ENCODE peak calls at places on chromosome 5, in seven cellular contexts. One of them, this sample, is unnamed.

GRCh38 chr5:62790348-62790747 is 211.7 kb downstream of the LRRC70 start:
- DNase-seq in AG08396: no peak
- DNase-seq in GM12891: no peak
- DNase-seq in H1: no peak
- DNase-seq in K562: no peak
- DNase-seq in left cardiac atrium: no peak
- DNase-seq in mesothelial cell of epicardium: no peak
- DNase-seq in this sample: no peak

GRCh38 chr5:133334796-133335639 is 277.3 kb downstream of the FSTL4 start:
- DNase-seq in AG08396: no peak
- DNase-seq in GM12891: no peak
- DNase-seq in H1: no peak
- DNase-seq in K562: no peak
- DNase-seq in left cardiac atrium: no peak
- DNase-seq in mesothelial cell of epicardium: no peak
- DNase-seq in this sample: no peak

GRCh38 chr5:77101298-77101697 is 14.2 kb upstream of the ZBED3 start:
- DNase-seq in AG08396: peak
- DNase-seq in GM12891: no peak
- DNase-seq in H1: no peak
- DNase-seq in K562: no peak
- DNase-seq in left cardiac atrium: no peak
- DNase-seq in mesothelial cell of epicardium: no peak
- DNase-seq in this sample: no peak

GRCh38 chr5:158718738-158719505 is 380.8 kb downstream of the EBF1 start:
- DNase-seq in AG08396: no peak
- DNase-seq in GM12891: no peak
- DNase-seq in H1: no peak
- DNase-seq in K562: no peak
- DNase-seq in left cardiac atrium: no peak
- DNase-seq in mesothelial cell of epicardium: no peak
- DNase-seq in this sample: no peak

GRCh38 chr5:53480474-53481353 is at the start of gene FST:
- DNase-seq in AG08396: peak
- DNase-seq in GM12891: no peak
- DNase-seq in H1: no peak
- DNase-seq in K562: peak
- DNase-seq in left cardiac atrium: peak
- DNase-seq in mesothelial cell of epicardium: no peak
- DNase-seq in this sample: no peak

GRCh38 chr5:67678594-67678993 is 482.0 kb upstream of the CD180 start:
- DNase-seq in AG08396: no peak
- DNase-seq in GM12891: no peak
- DNase-seq in H1: no peak
- DNase-seq in K562: no peak
- DNase-seq in left cardiac atrium: no peak
- DNase-seq in mesothelial cell of epicardium: no peak
- DNase-seq in this sample: no peak

GRCh38 chr5:119229950-119230349 is 125.9 kb upstream of the TNFAIP8 start:
- DNase-seq in AG08396: no peak
- DNase-seq in GM12891: no peak
- DNase-seq in H1: no peak
- DNase-seq in K562: no peak
- DNase-seq in left cardiac atrium: no peak
- DNase-seq in mesothelial cell of epicardium: no peak
- DNase-seq in this sample: no peak

GRCh38 chr5:67031689-67032088 is 164.9 kb downstream of the CD180 start:
- DNase-seq in AG08396: no peak
- DNase-seq in GM12891: no peak
- DNase-seq in H1: no peak
- DNase-seq in K562: no peak
- DNase-seq in left cardiac atrium: no peak
- DNase-seq in mesothelial cell of epicardium: no peak
- DNase-seq in this sample: no peak

GRCh38 chr5:154857091-154857533 is 1.3 kb upstream of the CNOT8 start:
- DNase-seq in AG08396: peak
- DNase-seq in GM12891: peak
- DNase-seq in H1: no peak
- DNase-seq in K562: peak
- DNase-seq in left cardiac atrium: no peak
- DNase-seq in mesothelial cell of epicardium: no peak
- DNase-seq in this sample: no peak

GRCh38 chr5:170656346-170656745 is 127.2 kb upstream of the GABRP start:
- DNase-seq in AG08396: no peak
- DNase-seq in GM12891: no peak
- DNase-seq in H1: no peak
- DNase-seq in K562: no peak
- DNase-seq in left cardiac atrium: no peak
- DNase-seq in mesothelial cell of epicardium: no peak
- DNase-seq in this sample: no peak

GRCh38 chr5:169988947-169989346 is 8.7 kb upstream of the INSYN2B start:
- DNase-seq in AG08396: no peak
- DNase-seq in GM12891: no peak
- DNase-seq in H1: no peak
- DNase-seq in K562: no peak
- DNase-seq in left cardiac atrium: no peak
- DNase-seq in mesothelial cell of epicardium: no peak
- DNase-seq in this sample: no peak

GRCh38 chr5:135457424-135458071 is 5.4 kb upstream of the TIFAB start:
- DNase-seq in AG08396: peak
- DNase-seq in GM12891: peak
- DNase-seq in H1: peak
- DNase-seq in K562: peak
- DNase-seq in left cardiac atrium: peak
- DNase-seq in mesothelial cell of epicardium: no peak
- DNase-seq in this sample: peak